ENCODE peak calls at places on chromosomes 12 and 14, in ten cellular contexts. O is GM12892, V is Peyer's patch, B is ovary, X is transverse colon, Q is A549, D is uterus, R is lower leg skin, A is body of pancreas, Y is HepG2. G is an unnamed sample.

GRCh38 chr12:120759591-120760348 is 34.1 kb downstream of the ACADS start:
- DNase-seq in R (peak), A (no peak), V (no peak), D (no peak), Q (no peak), Y (no peak), O (no peak), X (no peak), B (no peak), G (no peak)

GRCh38 chr12:51442324-51442723 is 17.7 kb downstream of the SLC4A8 start:
- DNase-seq in D (no peak), A (no peak), X (no peak), R (no peak), Y (no peak), O (no peak), Q (no peak), B (no peak), V (no peak), G (no peak)

GRCh38 chr14:24297190-24297964 is 2.2 kb downstream of the DHRS1 start:
- DNase-seq in Q (peak), X (no peak), A (no peak), R (no peak), V (no peak), Y (peak), O (no peak), D (no peak), B (no peak), G (peak)

GRCh38 chr14:59454131-59454530 is 11.0 kb downstream of the GPR135 start:
- DNase-seq in A (no peak), V (no peak), R (no peak), Q (peak), O (no peak), Y (no peak), X (no peak), D (no peak), B (no peak), G (no peak)

GRCh38 chr12:24047345-24047744 is 97.9 kb upstream of the SOX5 start:
- DNase-seq in X (no peak), R (no peak), B (no peak), Q (no peak), O (no peak), A (no peak), Y (no peak), D (no peak), V (no peak), G (no peak)

GRCh38 chr14:21498540-21499526 is 12.3 kb downstream of the METTL3 start:
- DNase-seq in Y (peak), X (no peak), O (no peak), R (no peak), D (no peak), Q (peak), V (no peak), A (no peak), B (no peak), G (peak)

GRCh38 chr14:75636100-75636692 is 24.5 kb downstream of the ERG28 start:
- DNase-seq in Y (no peak), Q (no peak), D (no peak), O (no peak), R (no peak), V (no peak), A (no peak), B (no peak), X (no peak), G (no peak)

GRCh38 chr12:103330672-103331071 is 165.1 kb downstream of the C12orf42 start:
- DNase-seq in X (no peak), R (no peak), B (no peak), A (no peak), D (no peak), Y (no peak), O (no peak), Q (no peak), V (no peak), G (no peak)

GRCh38 chr12:93127582-93128331 is 198.7 kb upstream of the EEA1 start:
- DNase-seq in X (peak), R (no peak), Q (peak), V (no peak), B (peak), O (no peak), A (peak), Y (peak), D (peak), G (no peak)

GRCh38 chr14:60648169-60648933 is 926 bp downstream of the SIX1 start:
- DNase-seq in Y (no peak), B (no peak), Q (peak), O (no peak), R (no peak), V (no peak), D (no peak), X (no peak), A (no peak), G (peak)

GRCh38 chr14:33916663-33917565 is 34.0 kb downstream of the EGLN3 start:
- DNase-seq in R (no peak), V (no peak), B (no peak), Q (peak), O (no peak), D (peak), X (no peak), A (no peak), Y (no peak), G (peak)

GRCh38 chr12:14710632-14711324 is 14.4 kb upstream of the GUCY2C start:
- DNase-seq in O (no peak), Y (no peak), R (no peak), X (no peak), B (no peak), V (no peak), D (no peak), A (no peak), Q (no peak), G (no peak)

GRCh38 chr12:71626098-71626497 is 37.5 kb downstream of the ZFC3H1 start:
- DNase-seq in A (no peak), Y (no peak), O (no peak), D (no peak), V (no peak), X (no peak), Q (no peak), R (no peak), B (no peak), G (peak)

GRCh38 chr12:113855998-113856397 is 110.1 kb downstream of the RBM19 start:
- DNase-seq in B (no peak), A (no peak), Y (no peak), X (no peak), Q (no peak), R (no peak), V (no peak), D (no peak), O (no peak), G (no peak)

GRCh38 chr12:109296431-109296830 is 12.7 kb downstream of the FOXN4 start:
- DNase-seq in D (no peak), Q (no peak), A (no peak), V (no peak), Y (no peak), B (no peak), X (no peak), O (no peak), R (no peak), G (no peak)

GRCh38 chr14:85415015-85415712 is 114.8 kb upstream of the FLRT2 start:
- DNase-seq in D (peak), R (peak), B (peak), Y (peak), Q (peak), O (no peak), A (peak), X (no peak), V (no peak), G (peak)

GRCh38 chr14:90533591-90534021 is 136.8 kb downstream of the CALM1 start:
- DNase-seq in Y (no peak), D (no peak), Q (no peak), O (no peak), X (no peak), R (no peak), A (no peak), V (no peak), B (no peak), G (no peak)

GRCh38 chr14:58749066-58749669 is 111.4 kb downstream of the DACT1 start:
- DNase-seq in Y (peak), R (no peak), D (no peak), Q (peak), A (peak), V (no peak), B (no peak), X (peak), O (no peak), G (no peak)

DNA sequence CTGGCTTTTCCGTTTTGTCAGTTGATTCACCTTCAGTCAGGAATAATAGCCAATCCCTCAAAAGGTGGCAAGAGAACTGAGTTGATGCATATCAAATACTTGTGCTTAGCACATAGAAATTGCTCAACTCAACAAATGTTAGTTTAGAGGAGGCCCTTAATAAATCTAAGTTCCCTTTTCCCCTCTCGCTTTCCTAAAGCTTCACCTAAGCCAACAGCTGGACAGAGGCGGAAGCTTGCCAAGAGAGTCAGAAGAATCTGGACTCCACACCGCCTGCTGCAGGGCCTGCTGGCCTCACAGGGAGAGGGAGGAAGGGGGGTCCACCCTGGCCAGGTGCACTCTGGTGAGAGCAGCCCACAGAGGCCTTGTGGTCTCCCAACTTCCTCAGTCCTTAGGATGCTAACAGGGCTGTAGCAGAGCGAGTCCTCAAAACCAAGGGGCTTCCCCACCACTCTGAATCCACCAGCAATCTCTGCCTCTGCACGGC is 213.1 kb downstream of the CHST11 start:
- DNase-seq in B (peak), D (peak), Q (no peak), R (no peak), Y (no peak), O (peak), A (no peak), X (peak), V (peak), G (no peak)
- TF ChIP-seq POLR2A in B (no peak), D (no peak), Q (no peak), R (no peak), Y (no peak), O (no peak), A (no peak), X (no peak), V (no peak), G (no peak)

GRCh38 chr12:132761911-132762583 is 415 bp upstream of the ANKLE2 start:
- DNase-seq in A (peak), B (peak), X (peak), D (peak), Q (peak), V (peak), O (peak), R (peak), Y (peak), G (peak)
- TF ChIP-seq POLR2A in A (peak), B (peak), X (peak), D (peak), Q (peak), V (peak), O (peak), R (no peak), Y (peak), G (peak)

DNA sequence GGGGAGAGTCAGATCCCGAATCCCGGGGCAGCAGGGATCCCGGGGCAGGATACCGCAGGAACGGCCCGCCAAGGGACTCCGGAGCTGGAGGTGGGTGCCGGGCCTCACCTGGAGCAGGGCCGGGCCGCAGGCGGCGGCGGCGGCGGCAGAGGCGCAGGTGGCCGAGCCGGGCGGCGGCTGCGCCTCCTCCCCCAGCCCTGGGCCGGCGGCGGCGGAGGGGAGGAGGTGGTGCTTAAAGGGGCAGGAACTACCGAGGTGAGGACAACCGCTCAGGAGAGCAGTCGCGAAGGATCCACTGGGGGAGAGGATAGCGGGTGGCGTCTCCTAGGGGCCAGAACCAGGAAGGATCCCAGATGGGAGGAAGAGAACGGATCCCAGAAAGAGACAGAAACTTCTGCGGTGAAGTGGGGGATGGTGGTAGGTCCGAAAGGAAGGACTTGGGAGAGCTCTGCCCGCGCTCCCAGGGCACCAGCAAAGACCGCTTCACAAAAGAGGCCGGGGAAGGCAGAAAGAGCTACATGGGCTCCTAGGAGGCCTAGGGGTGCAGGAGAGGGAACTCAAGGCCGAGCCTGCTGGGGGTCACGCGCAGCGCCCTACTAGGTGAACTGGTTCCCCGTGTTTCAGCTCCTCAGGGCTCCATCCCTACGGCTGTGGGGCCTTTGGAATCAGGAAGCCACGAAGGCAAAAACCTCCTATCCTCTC is 4.9 kb upstream of the BAZ2A start:
- DNase-seq in B (peak), A (peak), V (peak), O (peak), Q (peak), R (peak), Y (peak), D (peak), X (peak), G (peak)
- TF ChIP-seq POLR2A in B (no peak), A (peak), V (peak), O (peak), Q (peak), R (no peak), Y (no peak), D (peak), X (peak), G (peak)

DNA sequence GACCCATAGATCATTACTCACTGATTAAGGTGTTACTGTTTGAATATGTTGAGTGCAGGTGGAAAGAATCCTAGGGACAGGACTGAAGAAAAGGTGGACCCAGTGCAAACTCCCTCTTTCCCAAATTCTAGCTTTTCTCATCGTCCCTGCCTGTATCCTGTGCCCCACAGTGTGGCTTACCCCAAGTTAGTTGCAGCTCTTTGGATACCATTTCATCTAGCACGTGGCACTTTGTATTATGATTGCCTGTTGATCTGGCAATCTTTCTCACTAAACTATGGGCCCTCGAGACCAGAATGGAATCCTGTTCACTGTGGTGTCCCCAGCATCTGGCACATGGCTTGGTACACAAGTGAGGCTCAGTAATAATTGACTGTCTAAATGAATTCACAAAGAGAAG is 66.5 kb downstream of the ELK3 start:
- DNase-seq in X (no peak), O (no peak), A (no peak), B (no peak), V (no peak), D (no peak), Y (no peak), Q (no peak), R (no peak), G (no peak)
- TF ChIP-seq POLR2A in X (no peak), O (no peak), A (no peak), B (no peak), V (no peak), D (no peak), Y (no peak), Q (no peak), R (no peak), G (no peak)

GRCh38 chr12:4272014-4272975 is 1.3 kb upstream of the CCND2 start:
- DNase-seq in V (peak), B (peak), X (peak), O (peak), R (peak), Q (no peak), Y (no peak), A (peak), D (peak), G (peak)

GRCh38 chr12:4271433-4272013 is 2.0 kb upstream of the CCND2 start:
- DNase-seq in X (no peak), Q (no peak), V (no peak), Y (no peak), B (no peak), O (no peak), A (peak), D (no peak), R (peak), G (peak)

GRCh38 chr12:4269279-4269991 is 4.1 kb upstream of the CCND2 start:
- DNase-seq in D (peak), B (peak), Q (no peak), V (peak), Y (no peak), R (peak), A (peak), X (peak), O (no peak), G (peak)

GRCh38 chr12:4270016-4270669 is 3.4 kb upstream of the CCND2 start:
- DNase-seq in Q (no peak), Y (no peak), O (no peak), V (peak), X (peak), B (no peak), D (no peak), R (peak), A (no peak), G (no peak)

DNA sequence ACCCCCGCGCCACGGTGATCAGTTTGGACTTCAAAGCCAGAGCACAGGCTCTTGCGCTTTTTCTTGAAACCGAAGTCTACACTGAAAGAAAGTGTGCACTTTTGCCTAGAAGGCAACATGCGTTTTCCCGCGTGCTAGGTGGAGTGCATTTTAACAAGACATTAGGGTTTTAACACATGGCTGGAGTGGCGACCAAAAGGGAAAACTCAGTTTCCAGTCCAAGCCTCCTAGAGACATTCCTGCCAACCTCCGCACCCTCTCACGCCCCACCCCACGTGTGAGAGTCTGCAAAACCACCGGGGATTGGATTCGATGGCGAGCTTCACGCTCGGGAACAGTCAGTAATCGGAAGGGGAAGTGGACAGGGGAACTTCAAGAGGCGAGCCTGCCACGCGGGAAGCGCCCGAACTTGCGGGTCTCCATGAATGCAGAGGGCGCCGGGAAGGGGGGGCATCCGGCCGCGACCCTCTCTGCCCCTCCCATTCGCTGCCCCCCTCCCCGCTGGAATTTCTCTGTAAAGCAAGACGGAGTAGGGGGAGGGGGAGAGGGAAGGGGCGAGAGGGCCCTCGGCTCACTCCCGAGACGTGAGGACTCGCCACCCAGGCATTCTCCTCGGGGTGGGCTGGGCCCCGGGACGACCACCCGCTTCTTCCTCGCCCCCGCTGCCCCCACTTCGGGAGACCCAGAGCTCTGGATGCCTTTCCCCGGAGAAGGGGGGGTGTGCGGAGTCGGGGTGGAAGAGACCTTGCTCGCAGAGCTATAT is 2.7 kb upstream of the CCND2 start:
- DNase-seq in R (peak), Y (no peak), Q (no peak), D (peak), X (peak), V (peak), B (peak), O (no peak), A (peak), G (peak)
- TF ChIP-seq POLR2A in R (no peak), Y (no peak), Q (no peak), D (peak), X (peak), V (peak), B (no peak), O (no peak), A (no peak), G (no peak)

GRCh38 chr12:122871851-122872785 is 23.8 kb downstream of the VPS37B start:
- DNase-seq in D (peak), V (peak), O (peak), A (no peak), X (peak), Y (no peak), R (peak), B (no peak), Q (peak), G (peak)
- TF ChIP-seq POLR2A in D (no peak), V (peak), O (no peak), A (peak), X (peak), Y (no peak), R (no peak), B (no peak), Q (no peak), G (no peak)

DNA sequence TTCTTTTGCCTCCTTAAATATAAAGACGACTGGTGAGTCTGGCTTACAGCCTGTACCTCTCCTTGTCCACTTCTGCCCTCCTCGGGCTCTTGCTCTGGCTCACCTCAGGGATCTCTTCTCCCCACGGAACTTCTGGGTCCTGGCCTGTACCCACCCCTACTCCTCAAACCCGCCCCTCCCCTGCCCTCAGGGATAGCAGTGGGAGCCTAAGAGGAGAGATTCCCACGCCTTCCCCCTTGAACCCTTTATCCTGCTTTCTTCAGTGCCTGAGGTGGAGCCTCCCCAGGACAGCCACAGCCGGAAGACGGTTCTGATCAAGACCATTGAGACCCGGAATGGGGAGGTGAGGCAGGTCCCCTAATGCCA is 2.7 kb downstream of the PRPH start:
- DNase-seq in B (no peak), V (no peak), D (no peak), X (no peak), R (no peak), O (no peak), Y (no peak), Q (no peak), A (no peak), G (no peak)
- TF ChIP-seq POLR2A in B (no peak), V (no peak), D (no peak), X (no peak), R (no peak), O (no peak), Y (no peak), Q (no peak), A (no peak), G (no peak)

GRCh38 chr14:68979722-68980552 is 835 bp upstream of the ACTN1 start:
- DNase-seq in A (peak), Y (no peak), V (no peak), O (no peak), Q (peak), D (no peak), X (peak), R (peak), B (peak), G (no peak)

GRCh38 chr14:68982581-68982980 is 3.5 kb upstream of the ACTN1 start:
- DNase-seq in R (no peak), Q (no peak), V (no peak), D (no peak), O (no peak), X (no peak), Y (no peak), A (no peak), B (peak), G (no peak)

GRCh38 chr14:68981124-68981523 is 2.0 kb upstream of the ACTN1 start:
- DNase-seq in Q (no peak), B (no peak), R (no peak), O (no peak), Y (no peak), V (no peak), X (no peak), A (no peak), D (no peak), G (no peak)

GRCh38 chr14:68983210-68983609 is 4.1 kb upstream of the ACTN1 start:
- DNase-seq in D (no peak), B (no peak), R (no peak), Y (no peak), O (no peak), X (no peak), A (no peak), Q (no peak), V (no peak), G (no peak)

GRCh38 chr14:68981539-68981976 is 2.5 kb upstream of the ACTN1 start:
- DNase-seq in B (no peak), O (no peak), V (no peak), A (no peak), Y (no peak), D (no peak), R (no peak), X (no peak), Q (no peak), G (no peak)
- TF ChIP-seq POLR2A in B (no peak), O (no peak), V (no peak), A (no peak), Y (no peak), D (no peak), R (no peak), X (no peak), Q (no peak), G (no peak)

G was measured in erythroblast.